ENCODE peak calls at places on chromosome 11, in four cellular contexts. P, L, M and G are unnamed samples.

GRCh38 chr11:121890377-121890776 is 225.6 kb downstream of the BLID start:
- DNase-seq in P (no peak), L (peak; percentile 80), M (no peak), G (no peak)

GRCh38 chr11:68279676-68280075 is 7.9 kb upstream of the C11orf24 start:
- DNase-seq in P (no peak), L (no peak), M (no peak), G (no peak)

GRCh38 chr11:80024119-80024518 is 583.3 kb upstream of the TENM4 start:
- DNase-seq in P (no peak), L (no peak), M (no peak), G (no peak)

GRCh38 chr11:45876401-45876800 is 9.1 kb upstream of the MAPK8IP1 start:
- DNase-seq in P (no peak), L (no peak), M (no peak), G (no peak)

GRCh38 chr11:45146072-45147016 is at the start of gene PRDM11:
- DNase-seq in P (peak; percentile 93), L (peak; percentile 72), M (peak; percentile 93), G (no peak)

GRCh38 chr11:16958833-16959232 is 55.4 kb downstream of the PLEKHA7 start:
- DNase-seq in P (no peak), L (no peak), M (no peak), G (no peak)

GRCh38 chr11:7314811-7315604 is 63.3 kb downstream of the SYT9 start:
- DNase-seq in P (no peak), L (no peak), M (no peak), G (no peak)

GRCh38 chr11:57473208-57473930 is 13.0 kb downstream of the RTN4RL2 start:
- DNase-seq in P (no peak), L (no peak), M (no peak), G (no peak)

GRCh38 chr11:65522640-65523322 is 2.1 kb upstream of the SCYL1 start:
- DNase-seq in P (peak; percentile 19), L (no peak), M (no peak), G (no peak)

GRCh38 chr11:82869657-82870056 is 30.6 kb downstream of the PRCP start:
- DNase-seq in P (no peak), L (no peak), M (no peak), G (no peak)

GRCh38 chr11:44570411-44571155 is 5.1 kb downstream of the CD82 start:
- DNase-seq in P (peak; percentile 72), L (no peak), M (no peak), G (no peak)

GRCh38 chr11:68370211-68371111 is 58.1 kb downstream of the LRP5 start:
- DNase-seq in P (peak; percentile 77), L (no peak), M (no peak), G (no peak)

GRCh38 chr11:14927146-14927545 is 35.1 kb upstream of the CYP2R1 start:
- DNase-seq in P (no peak), L (peak; percentile 5), M (no peak), G (no peak)

GRCh38 chr11:60129853-60130252 is 41.4 kb downstream of the MS4A2 start:
- DNase-seq in P (no peak), L (no peak), M (no peak), G (no peak)

GRCh38 chr11:106031936-106032335 is 9.9 kb upstream of the MSANTD4 start:
- DNase-seq in P (no peak), L (no peak), M (no peak), G (no peak)

GRCh38 chr11:118142081-118142480 is 10.5 kb downstream of the SCN4B start:
- DNase-seq in P (no peak), L (no peak), M (peak; percentile 34), G (no peak)

GRCh38 chr11:87139475-87139874 is 101.7 kb downstream of the TMEM135 start:
- DNase-seq in P (no peak), L (no peak), M (no peak), G (no peak)

GRCh38 chr11:92415246-92415645 is 190.6 kb downstream of the FAT3 start:
- DNase-seq in P (no peak), L (no peak), M (no peak), G (no peak)

GRCh38 chr11:65355013-65355775 is 643 bp downstream of the TIGD3 start:
- DNase-seq in P (no peak), L (no peak), M (peak; percentile 74), G (no peak)

GRCh38 chr11:106403751-106404150 is 326.3 kb downstream of the AASDHPPT start:
- DNase-seq in P (no peak), L (no peak), M (no peak), G (no peak)

GRCh38 chr11:11979487-11980117 is 28.8 kb downstream of the DKK3 start:
- DNase-seq in P (no peak), L (peak; percentile 81), M (peak; percentile 78), G (no peak)

GRCh38 chr11:76845069-76845468 is 15.6 kb upstream of the ACER3 start:
- DNase-seq in P (no peak), L (no peak), M (no peak), G (no peak)

GRCh38 chr11:16997624-16998023 is 16.6 kb downstream of the PLEKHA7 start:
- DNase-seq in P (no peak), L (no peak), M (no peak), G (no peak)

GRCh38 chr11:126079640-126080205 is 17.1 kb upstream of the CDON start:
- DNase-seq in P (no peak), L (no peak), M (no peak), G (no peak)

GRCh38 chr11:11391796-11392195 is 38.7 kb upstream of the CSNK2A3 start:
- DNase-seq in P (no peak), L (peak; percentile 90), M (no peak), G (no peak)

GRCh38 chr11:96204366-96204659 is 138.7 kb downstream of the MAML2 start:
- DNase-seq in P (no peak), L (no peak), M (no peak), G (no peak)

GRCh38 chr11:102666331-102666957 is 39.1 kb downstream of the MMP27 start:
- DNase-seq in P (no peak), L (peak; percentile 60), M (no peak), G (no peak)

GRCh38 chr11:22666700-22667439 is 459 bp downstream of the GAS2 start:
- DNase-seq in P (peak; percentile 78), L (no peak), M (no peak), G (peak; percentile 33)

GRCh38 chr11:69500285-69501120 is 19.0 kb downstream of the LINC01488 start:
- DNase-seq in P (peak; percentile 72), L (no peak), M (peak; percentile 54), G (peak; percentile 23)

GRCh38 chr11:10566257-10566956 is 2.1 kb downstream of the LYVE1 start:
- DNase-seq in P (no peak), L (no peak), M (no peak), G (no peak)

GRCh38 chr11:81211050-81211449 is 1522.6 kb downstream of the FAM181B start:
- DNase-seq in P (no peak), L (no peak), M (no peak), G (no peak)

GRCh38 chr11:81203876-81204275 is 1529.8 kb downstream of the FAM181B start:
- DNase-seq in P (no peak), L (no peak), M (no peak), G (no peak)

DNA sequence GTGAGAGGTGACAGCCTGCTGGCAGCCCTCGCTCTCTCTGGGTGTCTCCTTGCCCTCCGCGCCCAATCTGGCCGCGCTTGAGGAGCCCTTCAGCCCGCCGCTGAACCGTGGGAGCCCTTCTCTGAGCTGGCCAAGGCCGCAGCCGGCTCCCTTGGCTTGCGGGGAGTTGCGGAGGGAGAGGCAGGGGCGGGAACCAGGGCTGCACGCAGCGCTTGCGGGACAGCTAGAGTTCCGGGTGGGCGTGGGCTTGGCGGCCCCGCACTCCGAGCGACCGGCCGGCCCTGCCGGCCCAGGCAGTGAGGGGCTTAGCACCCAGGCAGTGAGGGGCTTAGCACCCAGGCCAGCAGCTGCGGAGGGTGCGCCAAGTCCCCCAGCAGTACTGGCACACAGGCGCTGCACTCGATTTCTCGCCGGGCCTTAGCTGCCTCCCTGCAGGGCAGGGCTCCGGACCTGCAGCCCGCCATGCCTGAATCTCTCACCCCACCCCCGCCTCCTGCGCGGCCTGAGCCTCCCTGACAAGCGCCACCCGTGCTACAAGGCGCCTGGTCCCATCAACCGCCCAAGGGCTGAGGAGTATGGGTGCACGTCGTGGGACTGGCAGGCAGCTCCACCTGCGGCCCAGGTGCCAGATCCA is 1526.1 kb downstream of the FAM181B start:
- DNase-seq in P (peak; percentile 61), L (no peak), M (no peak), G (peak; percentile 75)
- H3K9me3 ChIP-seq in P (no peaks in the 10 kb centered on the region), L (peaks cover 2% of the 10 kb centered on the region), M (no peaks in the 10 kb centered on the region), G (no peaks in the 10 kb centered on the region)

GRCh38 chr11:31799036-31799793 is 11.9 kb downstream of the PAX6 start:
- DNase-seq in P (peak; percentile 63), L (no peak), M (no peak), G (peak; percentile 62)

GRCh38 chr11:31796523-31797226 is 14.4 kb downstream of the PAX6 start:
- DNase-seq in P (peak; percentile 14), L (no peak), M (no peak), G (no peak)

GRCh38 chr11:31798057-31799035 is 12.8 kb downstream of the PAX6 start:
- DNase-seq in P (peak; percentile 71), L (no peak), M (no peak), G (peak; percentile 50)

GRCh38 chr11:31795706-31796522 is 15.2 kb downstream of the PAX6 start:
- DNase-seq in P (peak; percentile 46), L (no peak), M (no peak), G (no peak)

GRCh38 chr11:31797227-31798056 is 13.7 kb downstream of the PAX6 start:
- DNase-seq in P (peak; percentile 30), L (no peak), M (no peak), G (no peak)
- H3K9me3 ChIP-seq in P (peaks cover 2% of the 10 kb centered on the region), L (peaks cover 18% of the 10 kb centered on the region), M (no peaks in the 10 kb centered on the region), G (no peaks in the 10 kb centered on the region)

DNA sequence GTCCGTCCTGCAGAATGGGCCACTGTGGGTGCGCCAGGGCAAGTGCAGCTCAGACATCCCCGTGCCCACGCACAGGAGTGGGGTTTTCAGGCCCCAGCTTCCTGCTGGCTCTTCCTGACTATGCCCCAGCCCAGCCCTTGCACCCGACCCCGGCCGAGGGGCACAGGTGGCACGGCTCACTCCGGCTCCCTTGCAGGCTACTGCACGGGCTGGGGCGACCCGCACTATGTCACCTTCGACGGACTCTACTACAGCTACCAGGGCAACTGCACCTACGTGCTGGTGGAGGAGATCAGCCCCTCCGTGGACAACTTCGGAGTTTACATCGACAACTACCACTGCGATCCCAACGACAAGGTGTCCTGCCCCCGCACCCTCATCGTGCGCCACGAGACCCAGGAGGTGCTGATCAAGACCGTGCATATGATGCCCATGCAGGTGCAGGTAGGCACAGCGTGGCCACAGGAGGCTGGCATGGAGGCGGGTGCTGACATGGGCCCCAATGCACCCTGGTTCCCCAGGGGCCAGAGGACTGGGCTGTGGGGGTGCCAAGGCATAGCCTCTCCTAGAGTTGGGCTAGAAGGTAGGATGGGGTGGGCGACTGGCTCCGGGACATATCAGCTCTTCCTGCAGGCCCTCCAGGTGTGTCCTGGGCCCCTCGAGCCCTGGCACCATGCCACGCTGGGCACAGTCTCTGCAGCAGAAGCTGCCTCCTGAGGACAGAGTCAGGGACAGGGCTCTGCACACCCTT is 27.7 kb downstream of the MUC2 start:
- DNase-seq in P (peak; percentile 70), L (no peak), M (no peak), G (peak; percentile 77)
- H3K9me3 ChIP-seq in P (no peaks in the 10 kb centered on the region), L (peaks cover 9% of the 10 kb centered on the region), M (no peaks in the 10 kb centered on the region), G (no peaks in the 10 kb centered on the region)

GRCh38 chr11:1255151-1255550 is 32.3 kb downstream of the MUC5B start:
- DNase-seq in P (no peak), L (no peak), M (no peak), G (no peak)

GRCh38 chr11:1253103-1253485 is 30.2 kb downstream of the MUC5B start:
- DNase-seq in P (no peak), L (no peak), M (no peak), G (no peak)

GRCh38 chr11:1256257-1257045 is 33.6 kb downstream of the MUC5B start:
- DNase-seq in P (no peak), L (no peak), M (no peak), G (no peak)

GRCh38 chr11:1254086-1254648 is 31.3 kb downstream of the MUC5B start:
- DNase-seq in P (no peak), L (no peak), M (no peak), G (no peak)

GRCh38 chr11:1254733-1255132 is 31.9 kb downstream of the MUC5B start:
- DNase-seq in P (no peak), L (no peak), M (no peak), G (no peak)
- H3K9me3 ChIP-seq in P (no peaks in the 10 kb centered on the region), L (peaks cover 12% of the 10 kb centered on the region), M (no peaks in the 10 kb centered on the region), G (no peaks in the 10 kb centered on the region)